ENCODE peak calls at places on chromosome 1, in six cellular contexts. One of them, this sample, is unnamed.

GRCh38 chr1:94408104-94408503 is 10.1 kb upstream of the ABCD3 start:
- DNase-seq in HCT116: no peak
- DNase-seq in mammary epithelial cell: no peak
- DNase-seq in H9: no peak
- DNase-seq in colonic mucosa: no peak
- DNase-seq in fibroblast of lung: no peak
- DNase-seq in this sample: no peak

GRCh38 chr1:51973587-51974474 is 16.7 kb downstream of the RAB3B start:
- DNase-seq in mammary epithelial cell: no peak
- DNase-seq in fibroblast of lung: peak; percentile 47
- DNase-seq in HCT116: peak; percentile 26
- DNase-seq in colonic mucosa: no peak
- DNase-seq in H9: no peak
- DNase-seq in this sample: no peak

GRCh38 chr1:22363403-22364325 is 88.0 kb upstream of the ZBTB40 start:
- DNase-seq in H9: no peak
- DNase-seq in HCT116: no peak
- DNase-seq in fibroblast of lung: no peak
- DNase-seq in mammary epithelial cell: no peak
- DNase-seq in colonic mucosa: no peak
- DNase-seq in this sample: no peak

GRCh38 chr1:205061665-205062069 is 18.7 kb downstream of the CNTN2 start:
- DNase-seq in HCT116: peak; percentile 35
- DNase-seq in colonic mucosa: peak; percentile 76
- DNase-seq in mammary epithelial cell: peak; percentile 48
- DNase-seq in H9: peak; percentile 90
- DNase-seq in fibroblast of lung: peak; percentile 48
- DNase-seq in this sample: peak; percentile 81

GRCh38 chr1:223815020-223815853 is 30.5 kb downstream of the TP53BP2 start:
- DNase-seq in colonic mucosa: no peak
- DNase-seq in H9: no peak
- DNase-seq in HCT116: no peak
- DNase-seq in fibroblast of lung: no peak
- DNase-seq in mammary epithelial cell: no peak
- DNase-seq in this sample: no peak

GRCh38 chr1:9476790-9477463 is 62.3 kb upstream of the SLC25A33 start:
- DNase-seq in H9: no peak
- DNase-seq in fibroblast of lung: peak; percentile 38
- DNase-seq in HCT116: no peak
- DNase-seq in colonic mucosa: no peak
- DNase-seq in mammary epithelial cell: peak; percentile 97
- DNase-seq in this sample: peak; percentile 81

GRCh38 chr1:1306070-1306660 is 1.6 kb downstream of the ACAP3 start:
- DNase-seq in HCT116: no peak
- DNase-seq in colonic mucosa: no peak
- DNase-seq in fibroblast of lung: no peak
- DNase-seq in H9: peak; percentile 55
- DNase-seq in mammary epithelial cell: no peak
- DNase-seq in this sample: no peak

GRCh38 chr1:53752281-53752680 is 13.3 kb upstream of the GLIS1 start:
- DNase-seq in fibroblast of lung: no peak
- DNase-seq in H9: no peak
- DNase-seq in mammary epithelial cell: no peak
- DNase-seq in colonic mucosa: no peak
- DNase-seq in HCT116: no peak
- DNase-seq in this sample: no peak

GRCh38 chr1:230883964-230884363 is 15.6 kb upstream of the C1orf198 start:
- DNase-seq in fibroblast of lung: no peak
- DNase-seq in mammary epithelial cell: no peak
- DNase-seq in colonic mucosa: no peak
- DNase-seq in HCT116: no peak
- DNase-seq in H9: no peak
- DNase-seq in this sample: no peak

GRCh38 chr1:110672001-110672752 is 2.6 kb downstream of the KCNA3 start:
- DNase-seq in mammary epithelial cell: no peak
- DNase-seq in H9: peak; percentile 38
- DNase-seq in colonic mucosa: peak; percentile 32
- DNase-seq in fibroblast of lung: no peak
- DNase-seq in HCT116: no peak
- DNase-seq in this sample: no peak

GRCh38 chr1:29756901-29757729 is 520.8 kb downstream of the PTPRU start:
- DNase-seq in fibroblast of lung: no peak
- DNase-seq in HCT116: no peak
- DNase-seq in H9: peak; percentile 8
- DNase-seq in mammary epithelial cell: no peak
- DNase-seq in colonic mucosa: no peak
- DNase-seq in this sample: no peak

GRCh38 chr1:55362558-55362957 is 147.4 kb upstream of the USP24 start:
- DNase-seq in HCT116: no peak
- DNase-seq in fibroblast of lung: peak; percentile 85
- DNase-seq in colonic mucosa: no peak
- DNase-seq in mammary epithelial cell: peak; percentile 35
- DNase-seq in H9: no peak
- DNase-seq in this sample: no peak

GRCh38 chr1:232211149-232211548 is 418.8 kb downstream of the SIPA1L2 start:
- DNase-seq in fibroblast of lung: no peak
- DNase-seq in mammary epithelial cell: no peak
- DNase-seq in colonic mucosa: no peak
- DNase-seq in HCT116: peak; percentile 23
- DNase-seq in H9: peak; percentile 79
- DNase-seq in this sample: no peak

GRCh38 chr1:182278144-182279054 is 113.2 kb downstream of the GLUL start:
- DNase-seq in colonic mucosa: no peak
- DNase-seq in HCT116: no peak
- DNase-seq in H9: no peak
- DNase-seq in mammary epithelial cell: no peak
- DNase-seq in fibroblast of lung: no peak
- DNase-seq in this sample: no peak

GRCh38 chr1:35287807-35288640 is 19.5 kb downstream of the ZMYM4 start:
- DNase-seq in fibroblast of lung: peak; percentile 85
- DNase-seq in mammary epithelial cell: peak; percentile 60
- DNase-seq in H9: no peak
- DNase-seq in colonic mucosa: no peak
- DNase-seq in HCT116: no peak
- DNase-seq in this sample: peak; percentile 24

GRCh38 chr1:152735648-152736047 is 22.2 kb upstream of the KPRP start:
- DNase-seq in colonic mucosa: no peak
- DNase-seq in mammary epithelial cell: no peak
- DNase-seq in fibroblast of lung: no peak
- DNase-seq in H9: no peak
- DNase-seq in HCT116: no peak
- DNase-seq in this sample: peak; percentile 38

GRCh38 chr1:112707217-112708001 is 482 bp upstream of the RHOC start:
- DNase-seq in colonic mucosa: peak; percentile 90
- DNase-seq in mammary epithelial cell: peak; percentile 86
- DNase-seq in H9: peak; percentile 94
- DNase-seq in HCT116: peak; percentile 75
- DNase-seq in fibroblast of lung: peak; percentile 85
- DNase-seq in this sample: peak; percentile 89

GRCh38 chr1:186708578-186709203 is 28.5 kb upstream of the PTGS2 start:
- DNase-seq in H9: no peak
- DNase-seq in colonic mucosa: no peak
- DNase-seq in HCT116: no peak
- DNase-seq in mammary epithelial cell: peak; percentile 35
- DNase-seq in fibroblast of lung: peak; percentile 23
- DNase-seq in this sample: no peak

GRCh38 chr1:30810416-30811105 is 53.0 kb upstream of the LAPTM5 start:
- DNase-seq in fibroblast of lung: no peak
- DNase-seq in H9: no peak
- DNase-seq in mammary epithelial cell: no peak
- DNase-seq in HCT116: no peak
- DNase-seq in colonic mucosa: no peak
- DNase-seq in this sample: no peak

GRCh38 chr1:239274242-239274830 is 112.0 kb upstream of the CHRM3 start:
- DNase-seq in fibroblast of lung: peak; percentile 41
- DNase-seq in colonic mucosa: no peak
- DNase-seq in mammary epithelial cell: no peak
- DNase-seq in H9: no peak
- DNase-seq in HCT116: no peak
- DNase-seq in this sample: no peak

GRCh38 chr1:185929759-185930158 is 195.6 kb downstream of the HMCN1 start:
- DNase-seq in colonic mucosa: no peak
- DNase-seq in HCT116: no peak
- DNase-seq in H9: no peak
- DNase-seq in fibroblast of lung: peak; percentile 68
- DNase-seq in mammary epithelial cell: no peak
- DNase-seq in this sample: no peak

GRCh38 chr1:183243190-183244065 is 57.4 kb downstream of the LAMC2 start:
- DNase-seq in fibroblast of lung: no peak
- DNase-seq in colonic mucosa: peak; percentile 25
- DNase-seq in HCT116: no peak
- DNase-seq in H9: no peak
- DNase-seq in mammary epithelial cell: no peak
- DNase-seq in this sample: no peak

GRCh38 chr1:41795205-41795762 is 123.4 kb downstream of the HIVEP3 start:
- DNase-seq in mammary epithelial cell: peak; percentile 43
- DNase-seq in HCT116: peak; percentile 38
- DNase-seq in H9: no peak
- DNase-seq in fibroblast of lung: peak; percentile 60
- DNase-seq in colonic mucosa: no peak
- DNase-seq in this sample: peak; percentile 27

GRCh38 chr1:229862017-229862774 is 204.8 kb upstream of the GALNT2 start:
- DNase-seq in fibroblast of lung: peak; percentile 2
- DNase-seq in H9: no peak
- DNase-seq in mammary epithelial cell: no peak
- DNase-seq in HCT116: no peak
- DNase-seq in colonic mucosa: no peak
- DNase-seq in this sample: no peak

GRCh38 chr1:33655496-33655895 is 183.1 kb downstream of the ZSCAN20 start:
- DNase-seq in HCT116: no peak
- DNase-seq in H9: no peak
- DNase-seq in mammary epithelial cell: no peak
- DNase-seq in fibroblast of lung: no peak
- DNase-seq in colonic mucosa: no peak
- DNase-seq in this sample: no peak

GRCh38 chr1:164716992-164717703 is 158.2 kb downstream of the PBX1 start:
- DNase-seq in colonic mucosa: no peak
- DNase-seq in fibroblast of lung: peak; percentile 56
- DNase-seq in H9: no peak
- DNase-seq in HCT116: no peak
- DNase-seq in mammary epithelial cell: peak; percentile 56
- DNase-seq in this sample: peak; percentile 21

GRCh38 chr1:16326833-16327404 is 25.4 kb downstream of the FBXO42 start:
- DNase-seq in mammary epithelial cell: no peak
- DNase-seq in H9: no peak
- DNase-seq in colonic mucosa: no peak
- DNase-seq in fibroblast of lung: no peak
- DNase-seq in HCT116: no peak
- DNase-seq in this sample: no peak

GRCh38 chr1:16318544-16318943 is 33.7 kb downstream of the FBXO42 start:
- DNase-seq in H9: no peak
- DNase-seq in colonic mucosa: no peak
- DNase-seq in HCT116: no peak
- DNase-seq in fibroblast of lung: peak; percentile 9
- DNase-seq in mammary epithelial cell: no peak
- DNase-seq in this sample: no peak

GRCh38 chr1:16321176-16321867 is 31.0 kb downstream of the FBXO42 start:
- DNase-seq in H9: no peak
- DNase-seq in mammary epithelial cell: peak; percentile 78
- DNase-seq in colonic mucosa: no peak
- DNase-seq in fibroblast of lung: no peak
- DNase-seq in HCT116: no peak
- DNase-seq in this sample: peak; percentile 21

DNA sequence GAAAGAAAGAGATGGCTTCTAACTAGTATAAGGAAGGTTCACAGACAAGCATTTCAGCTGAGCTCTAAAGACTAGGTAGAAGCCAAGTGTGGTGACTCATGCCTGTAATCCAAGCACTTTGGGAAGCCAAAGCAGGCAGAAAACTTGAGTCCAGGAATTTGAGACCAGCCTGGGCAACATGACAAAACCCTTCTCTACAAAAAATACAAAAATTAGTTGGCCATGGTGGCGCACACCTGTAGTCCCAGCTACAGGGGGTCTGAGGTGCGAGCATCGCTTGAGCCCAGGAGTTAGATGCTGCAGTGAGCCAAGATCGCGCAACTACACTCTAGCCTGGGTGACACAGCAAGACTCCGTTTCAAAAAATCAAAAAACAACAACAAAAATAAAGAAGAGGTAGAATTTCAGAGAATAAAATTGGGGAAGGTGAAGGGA is 27.8 kb downstream of the FBXO42 start:
- DNase-seq in mammary epithelial cell: peak; percentile 68
- DNase-seq in HCT116: peak; percentile 23
- DNase-seq in H9: no peak
- DNase-seq in colonic mucosa: no peak
- DNase-seq in fibroblast of lung: peak; percentile 88
- DNase-seq in this sample: peak; percentile 34
- H3K27ac ChIP-seq in mammary epithelial cell: no peak overlapping the region
- H3K27ac ChIP-seq in HCT116: no peak overlapping the region
- H3K27ac ChIP-seq in H9: no peak overlapping the region
- H3K27ac ChIP-seq in colonic mucosa: no peak overlapping the region
- H3K27ac ChIP-seq in fibroblast of lung: no peak overlapping the region
- H3K27ac ChIP-seq in this sample: peak overlapping the region; percentile 69

DNA sequence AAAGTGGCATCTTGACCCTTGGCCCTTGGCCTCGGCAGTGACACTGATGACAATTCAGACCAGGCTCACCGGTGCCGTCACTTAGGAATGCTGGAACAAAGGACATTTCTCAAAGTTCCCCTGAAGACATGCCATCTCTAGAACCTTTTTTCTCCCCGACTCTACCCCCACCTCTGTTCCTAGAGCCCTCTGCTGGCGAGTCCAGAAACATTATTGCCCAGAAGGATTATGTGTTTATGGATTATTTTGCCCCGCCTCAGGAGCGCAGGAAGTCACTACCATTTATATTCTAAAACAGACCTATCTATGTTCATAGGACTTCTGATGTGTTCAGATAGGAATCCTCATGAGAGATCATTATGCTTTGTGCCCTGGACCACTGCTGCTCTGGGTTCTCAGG is 12.6 kb upstream of the SHISA4 start:
- DNase-seq in fibroblast of lung: no peak
- DNase-seq in HCT116: no peak
- DNase-seq in mammary epithelial cell: no peak
- DNase-seq in colonic mucosa: no peak
- DNase-seq in H9: no peak
- DNase-seq in this sample: no peak
- TF ChIP-seq CTCF in fibroblast of lung: peak; percentile 55
- TF ChIP-seq CTCF in HCT116: peak; percentile 39
- TF ChIP-seq CTCF in mammary epithelial cell: peak; percentile 44
- TF ChIP-seq CTCF in colonic mucosa: no peak
- TF ChIP-seq CTCF in H9: peak; percentile 46
- TF ChIP-seq CTCF in this sample: no peak

DNA sequence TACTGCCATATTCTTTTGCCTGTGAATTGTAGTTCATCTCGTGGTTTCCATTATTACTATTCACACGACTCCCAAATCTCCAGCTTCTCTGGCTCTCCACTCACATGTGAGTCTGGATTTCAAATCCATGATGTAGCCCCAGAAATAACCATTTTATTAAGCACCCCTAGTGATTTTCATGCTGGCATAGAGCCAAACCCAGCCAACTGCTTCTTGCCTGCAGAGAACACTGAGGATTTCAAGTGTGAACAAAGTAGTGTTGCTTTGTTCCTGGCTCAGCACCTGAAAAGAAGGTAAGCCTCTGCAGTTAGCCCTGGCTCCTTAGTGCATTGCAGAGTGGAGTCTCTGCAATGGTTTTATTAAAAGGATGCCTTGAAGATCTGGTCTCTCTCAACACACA is 25.9 kb downstream of the UTP25 start:
- DNase-seq in mammary epithelial cell: no peak
- DNase-seq in colonic mucosa: no peak
- DNase-seq in HCT116: no peak
- DNase-seq in fibroblast of lung: no peak
- DNase-seq in H9: no peak
- DNase-seq in this sample: no peak
- H3K27ac ChIP-seq in mammary epithelial cell: no peak overlapping the region
- H3K27ac ChIP-seq in colonic mucosa: no peak overlapping the region
- H3K27ac ChIP-seq in HCT116: no peak overlapping the region
- H3K27ac ChIP-seq in fibroblast of lung: no peak overlapping the region
- H3K27ac ChIP-seq in H9: no peak overlapping the region
- H3K27ac ChIP-seq in this sample: no peak overlapping the region

GRCh38 chr1:156054500-156055342 is at the start of gene LAMTOR2:
- DNase-seq in mammary epithelial cell: peak; percentile 96
- DNase-seq in fibroblast of lung: peak; percentile 93
- DNase-seq in H9: peak; percentile 98
- DNase-seq in colonic mucosa: peak; percentile 99
- DNase-seq in HCT116: peak; percentile 94
- DNase-seq in this sample: peak; percentile 98
- TF ChIP-seq CTCF in mammary epithelial cell: no peak
- TF ChIP-seq CTCF in fibroblast of lung: no peak
- TF ChIP-seq CTCF in H9: no peak
- TF ChIP-seq CTCF in colonic mucosa: no peak
- TF ChIP-seq CTCF in HCT116: no peak
- TF ChIP-seq CTCF in this sample: no peak